ENCODE peak calls at places on chromosomes 16 and 17, in ten cellular contexts. F, U, G, W, N, D, J, Y, V and L are unnamed samples.

GRCh38 chr16:79573881-79574280 is 26.7 kb downstream of the MAF start:
- DNase-seq in F (no peak), U (peak), G (no peak), W (no peak), N (no peak), D (no peak), J (no peak), Y (no peak), V (no peak), L (no peak)

GRCh38 chr16:68539704-68540370 is 746 bp downstream of the ZFP90 start:
- DNase-seq in F (no peak), U (peak), G (peak), W (no peak), N (no peak), D (no peak), J (no peak), Y (peak), V (no peak), L (no peak)

GRCh38 chr17:70804161-70804560 is 634.8 kb downstream of the KCNJ2 start:
- DNase-seq in F (no peak), U (no peak), G (no peak), W (no peak), N (no peak), D (no peak), J (no peak), Y (no peak), V (no peak), L (no peak)

GRCh38 chr17:70102531-70102930 is 27.5 kb downstream of the KCNJ16 start:
- DNase-seq in F (no peak), U (no peak), G (no peak), W (no peak), N (no peak), D (no peak), J (no peak), Y (no peak), V (no peak), L (no peak)

GRCh38 chr17:72539981-72540897 is 419.4 kb downstream of the SOX9 start:
- DNase-seq in F (no peak), U (peak), G (peak), W (peak), N (peak), D (peak), J (peak), Y (peak), V (peak), L (peak)

GRCh38 chr16:4790871-4791270 is 2.7 kb upstream of the SEPTIN12 start:
- DNase-seq in F (no peak), U (no peak), G (no peak), W (no peak), N (no peak), D (no peak), J (no peak), Y (no peak), V (no peak), L (no peak)

GRCh38 chr16:9297437-9298113 is 206.1 kb downstream of the HAPSTR1 start:
- DNase-seq in F (no peak), U (peak), G (no peak), W (peak), N (peak), D (peak), J (no peak), Y (no peak), V (peak), L (no peak)

GRCh38 chr17:53129863-53130262 is 692.9 kb upstream of the KIF2B start:
- DNase-seq in F (no peak), U (no peak), G (no peak), W (no peak), N (no peak), D (no peak), J (no peak), Y (no peak), V (no peak), L (no peak)

GRCh38 chr17:30433514-30433913 is 43.7 kb upstream of the GOSR1 start:
- DNase-seq in F (peak), U (no peak), G (peak), W (no peak), N (no peak), D (no peak), J (peak), Y (peak), V (no peak), L (peak)

GRCh38 chr17:76032073-76032779 is 5.1 kb upstream of the EVPL start:
- DNase-seq in F (no peak), U (peak), G (peak), W (no peak), N (no peak), D (no peak), J (peak), Y (no peak), V (no peak), L (no peak)

GRCh38 chr17:53662608-53663007 is 160.1 kb upstream of the KIF2B start:
- DNase-seq in F (no peak), U (no peak), G (no peak), W (no peak), N (no peak), D (no peak), J (no peak), Y (no peak), V (no peak), L (no peak)

GRCh38 chr16:84999200-84999599 is 12.1 kb downstream of the ZDHHC7 start:
- DNase-seq in F (no peak), U (no peak), G (no peak), W (no peak), N (no peak), D (no peak), J (no peak), Y (no peak), V (no peak), L (peak)